ENCODE peak calls at places on chromosome X, in six cellular contexts. One of them, this sample, is unnamed.
A peak's percentile ranks its signal among the peaks of the same experiment; 100 is the strongest.

GRCh38 chrX:153766098-153766817 is 2.2 kb downstream of the PLXNB3 start:
- DNase-seq in lower lobe of right lung: peak; percentile 30
- DNase-seq in NT2/D1: peak; percentile 13
- DNase-seq in IMR-90: peak; percentile 71
- DNase-seq in right atrium auricular region: no peak
- DNase-seq in heart right ventricle: peak; percentile 11
- DNase-seq in this sample: peak; percentile 65

GRCh38 chrX:102765794-102766193 is 45.3 kb downstream of the GPRASP3 start:
- DNase-seq in heart right ventricle: no peak
- DNase-seq in NT2/D1: no peak
- DNase-seq in right atrium auricular region: no peak
- DNase-seq in IMR-90: peak; percentile 68
- DNase-seq in lower lobe of right lung: no peak
- DNase-seq in this sample: no peak

GRCh38 chrX:104668550-104668949 is 102.6 kb downstream of the IL1RAPL2 start:
- DNase-seq in lower lobe of right lung: no peak
- DNase-seq in right atrium auricular region: no peak
- DNase-seq in IMR-90: peak; percentile 1
- DNase-seq in heart right ventricle: no peak
- DNase-seq in NT2/D1: no peak
- DNase-seq in this sample: no peak

GRCh38 chrX:110175146-110175545 is 142.7 kb downstream of the AMMECR1 start:
- DNase-seq in lower lobe of right lung: no peak
- DNase-seq in NT2/D1: no peak
- DNase-seq in right atrium auricular region: no peak
- DNase-seq in IMR-90: no peak
- DNase-seq in heart right ventricle: no peak
- DNase-seq in this sample: peak; percentile 29

GRCh38 chrX:135543924-135544323 is 23.5 kb downstream of the INTS6L start:
- DNase-seq in IMR-90: no peak
- DNase-seq in lower lobe of right lung: no peak
- DNase-seq in heart right ventricle: no peak
- DNase-seq in right atrium auricular region: no peak
- DNase-seq in NT2/D1: no peak
- DNase-seq in this sample: peak; percentile 58

GRCh38 chrX:7614616-7615015 is 228.4 kb upstream of the VCX start:
- DNase-seq in heart right ventricle: no peak
- DNase-seq in lower lobe of right lung: no peak
- DNase-seq in NT2/D1: no peak
- DNase-seq in IMR-90: no peak
- DNase-seq in right atrium auricular region: no peak
- DNase-seq in this sample: no peak

GRCh38 chrX:17039826-17040225 is 93.4 kb downstream of the REPS2 start:
- DNase-seq in heart right ventricle: no peak
- DNase-seq in right atrium auricular region: no peak
- DNase-seq in lower lobe of right lung: no peak
- DNase-seq in NT2/D1: no peak
- DNase-seq in IMR-90: peak; percentile 18
- DNase-seq in this sample: no peak

GRCh38 chrX:9163153-9163790 is 129.3 kb upstream of the FAM9B start:
- DNase-seq in heart right ventricle: no peak
- DNase-seq in lower lobe of right lung: no peak
- DNase-seq in IMR-90: peak; percentile 55
- DNase-seq in right atrium auricular region: no peak
- DNase-seq in NT2/D1: no peak
- DNase-seq in this sample: no peak

GRCh38 chrX:102746134-102746584 is 25.6 kb downstream of the GPRASP3 start:
- DNase-seq in lower lobe of right lung: peak; percentile 54
- DNase-seq in NT2/D1: no peak
- DNase-seq in heart right ventricle: peak; percentile 52
- DNase-seq in right atrium auricular region: no peak
- DNase-seq in IMR-90: no peak
- DNase-seq in this sample: peak; percentile 74

GRCh38 chrX:97629597-97629985 is 745.9 kb downstream of the RPA4 start:
- DNase-seq in right atrium auricular region: no peak
- DNase-seq in heart right ventricle: no peak
- DNase-seq in NT2/D1: no peak
- DNase-seq in IMR-90: no peak
- DNase-seq in lower lobe of right lung: no peak
- DNase-seq in this sample: no peak

GRCh38 chrX:113728937-113729336 is 854.9 kb upstream of the HTR2C start:
- DNase-seq in right atrium auricular region: no peak
- DNase-seq in NT2/D1: no peak
- DNase-seq in IMR-90: no peak
- DNase-seq in lower lobe of right lung: no peak
- DNase-seq in heart right ventricle: no peak
- DNase-seq in this sample: no peak

GRCh38 chrX:41518127-41518840 is 71.1 kb downstream of the NYX start:
- DNase-seq in right atrium auricular region: no peak
- DNase-seq in heart right ventricle: no peak
- DNase-seq in lower lobe of right lung: no peak
- DNase-seq in IMR-90: no peak
- DNase-seq in NT2/D1: no peak
- DNase-seq in this sample: no peak

GRCh38 chrX:68918202-68918601 is 89.4 kb downstream of the EFNB1 start:
- DNase-seq in lower lobe of right lung: no peak
- DNase-seq in IMR-90: no peak
- DNase-seq in heart right ventricle: no peak
- DNase-seq in right atrium auricular region: no peak
- DNase-seq in NT2/D1: no peak
- DNase-seq in this sample: no peak

GRCh38 chrX:150196300-150196699 is 166.8 kb upstream of the MAMLD1 start:
- DNase-seq in NT2/D1: peak; percentile 56
- DNase-seq in lower lobe of right lung: no peak
- DNase-seq in IMR-90: no peak
- DNase-seq in right atrium auricular region: peak; percentile 34
- DNase-seq in heart right ventricle: no peak
- DNase-seq in this sample: peak; percentile 61

GRCh38 chrX:12972239-12972638 is 2.7 kb upstream of the TMSB4X start:
- DNase-seq in right atrium auricular region: no peak
- DNase-seq in lower lobe of right lung: no peak
- DNase-seq in NT2/D1: no peak
- DNase-seq in IMR-90: no peak
- DNase-seq in heart right ventricle: no peak
- DNase-seq in this sample: no peak

GRCh38 chrX:12972867-12973560 is 1.9 kb upstream of the TMSB4X start:
- DNase-seq in lower lobe of right lung: no peak
- DNase-seq in right atrium auricular region: no peak
- DNase-seq in heart right ventricle: no peak
- DNase-seq in IMR-90: no peak
- DNase-seq in NT2/D1: no peak
- DNase-seq in this sample: no peak

GRCh38 chrX:12974797-12975669 is at the start of gene TMSB4X:
- DNase-seq in NT2/D1: peak; percentile 66
- DNase-seq in right atrium auricular region: peak; percentile 89
- DNase-seq in heart right ventricle: peak; percentile 83
- DNase-seq in IMR-90: peak; percentile 74
- DNase-seq in lower lobe of right lung: peak; percentile 90
- DNase-seq in this sample: peak; percentile 96

GRCh38 chrX:12974217-12974796 is 603 bp upstream of the TMSB4X start:
- DNase-seq in lower lobe of right lung: peak; percentile 83
- DNase-seq in IMR-90: peak; percentile 54
- DNase-seq in heart right ventricle: peak; percentile 63
- DNase-seq in NT2/D1: no peak
- DNase-seq in right atrium auricular region: peak; percentile 83
- DNase-seq in this sample: peak; percentile 81

DNA sequence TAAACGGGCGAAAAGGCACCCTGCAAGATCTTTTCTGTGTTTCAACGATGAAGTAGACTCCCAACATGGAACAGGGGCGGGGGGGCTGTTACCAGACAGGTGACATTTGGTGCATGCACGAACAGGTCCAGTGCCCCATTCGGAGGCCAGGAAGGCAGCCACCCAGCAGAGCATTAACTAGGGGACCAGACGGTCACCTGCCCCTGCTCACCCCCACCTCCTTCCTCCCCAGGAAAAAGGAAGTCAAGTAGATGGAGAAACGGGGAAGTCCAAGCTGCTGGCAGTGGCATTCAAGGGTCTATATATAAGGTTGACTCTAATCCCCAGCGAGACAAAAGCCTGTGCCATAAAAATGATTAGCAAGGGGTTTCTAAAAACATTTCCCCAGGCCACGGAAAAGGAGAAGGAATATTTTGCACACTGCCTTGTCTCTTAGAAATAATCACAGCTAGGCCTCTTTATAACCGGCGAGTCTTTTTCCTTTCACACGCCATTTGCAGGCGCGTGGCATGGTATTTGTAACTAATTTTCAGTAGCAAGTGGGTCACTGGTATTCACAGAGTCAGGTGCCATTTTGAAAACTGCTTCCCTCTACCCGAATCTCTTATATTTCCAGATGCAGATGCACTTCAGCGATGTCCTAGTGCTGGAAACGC is 1.2 kb upstream of the TMSB4X start:
- DNase-seq in heart right ventricle: no peak
- DNase-seq in IMR-90: no peak
- DNase-seq in NT2/D1: no peak
- DNase-seq in right atrium auricular region: no peak
- DNase-seq in lower lobe of right lung: peak; percentile 58
- DNase-seq in this sample: peak; percentile 58
- H3K4me1 ChIP-seq in heart right ventricle: peaks cover 25% of the 10 kb centered on the region
- H3K4me1 ChIP-seq in IMR-90: peaks cover 2% of the 10 kb centered on the region
- H3K4me1 ChIP-seq in NT2/D1: no peaks in the 10 kb centered on the region
- H3K4me1 ChIP-seq in right atrium auricular region: no peaks in the 10 kb centered on the region
- H3K4me1 ChIP-seq in lower lobe of right lung: peaks cover 17% of the 10 kb centered on the region
- H3K4me1 ChIP-seq in this sample: no peaks in the 10 kb centered on the region

DNA sequence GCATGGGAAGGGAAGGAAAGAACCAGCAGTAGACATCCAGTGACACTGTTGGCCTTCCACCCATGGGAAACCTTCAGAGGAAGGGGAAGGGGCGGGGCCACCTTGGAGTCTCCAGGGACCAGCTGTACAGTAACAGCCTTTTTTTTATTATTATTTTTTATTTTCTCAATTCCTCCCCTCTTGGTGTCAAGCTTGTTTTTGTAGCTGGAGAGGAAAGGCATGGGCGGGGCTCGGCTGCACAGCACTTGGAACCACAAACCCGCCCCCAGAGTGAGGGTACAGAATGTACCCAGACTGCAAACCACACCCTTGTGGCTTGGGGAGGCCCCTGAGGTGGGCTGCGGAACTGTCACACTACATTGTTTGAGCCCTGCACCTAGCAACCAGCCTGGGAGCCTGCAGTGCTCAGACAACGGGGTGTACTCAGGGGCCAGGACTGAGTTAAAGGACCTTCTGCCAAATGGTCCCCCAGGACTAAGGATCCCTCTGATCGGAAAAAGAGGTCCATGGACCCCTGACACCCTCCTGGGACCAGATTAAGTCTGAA is 45.7 kb downstream of the PRPS1 start:
- DNase-seq in right atrium auricular region: peak; percentile 93
- DNase-seq in NT2/D1: no peak
- DNase-seq in lower lobe of right lung: peak; percentile 93
- DNase-seq in IMR-90: no peak
- DNase-seq in heart right ventricle: peak; percentile 80
- DNase-seq in this sample: peak; percentile 72
- H3K4me3 ChIP-seq in right atrium auricular region: no peak overlapping the region
- H3K4me3 ChIP-seq in NT2/D1: no peak overlapping the region
- H3K4me3 ChIP-seq in lower lobe of right lung: peak overlapping the region; percentile 55
- H3K4me3 ChIP-seq in IMR-90: no peak overlapping the region
- H3K4me3 ChIP-seq in heart right ventricle: peak overlapping the region; percentile 28
- H3K4me3 ChIP-seq in this sample: no peak overlapping the region

GRCh38 chrX:1743105-1743504 is 128.2 kb downstream of the ASMT start:
- DNase-seq in right atrium auricular region: no peak
- DNase-seq in heart right ventricle: no peak
- DNase-seq in IMR-90: no peak
- DNase-seq in lower lobe of right lung: no peak
- DNase-seq in NT2/D1: no peak
- DNase-seq in this sample: no peak
- H3K9me3 ChIP-seq in right atrium auricular region: peaks cover under 1% of the 10 kb centered on the region
- H3K9me3 ChIP-seq in heart right ventricle: no peaks in the 10 kb centered on the region
- H3K9me3 ChIP-seq in IMR-90: peaks cover 17% of the 10 kb centered on the region
- H3K9me3 ChIP-seq in lower lobe of right lung: no peaks in the 10 kb centered on the region
- H3K9me3 ChIP-seq in NT2/D1: peaks cover 30% of the 10 kb centered on the region
- H3K9me3 ChIP-seq in this sample: peaks cover 4% of the 10 kb centered on the region

DNA sequence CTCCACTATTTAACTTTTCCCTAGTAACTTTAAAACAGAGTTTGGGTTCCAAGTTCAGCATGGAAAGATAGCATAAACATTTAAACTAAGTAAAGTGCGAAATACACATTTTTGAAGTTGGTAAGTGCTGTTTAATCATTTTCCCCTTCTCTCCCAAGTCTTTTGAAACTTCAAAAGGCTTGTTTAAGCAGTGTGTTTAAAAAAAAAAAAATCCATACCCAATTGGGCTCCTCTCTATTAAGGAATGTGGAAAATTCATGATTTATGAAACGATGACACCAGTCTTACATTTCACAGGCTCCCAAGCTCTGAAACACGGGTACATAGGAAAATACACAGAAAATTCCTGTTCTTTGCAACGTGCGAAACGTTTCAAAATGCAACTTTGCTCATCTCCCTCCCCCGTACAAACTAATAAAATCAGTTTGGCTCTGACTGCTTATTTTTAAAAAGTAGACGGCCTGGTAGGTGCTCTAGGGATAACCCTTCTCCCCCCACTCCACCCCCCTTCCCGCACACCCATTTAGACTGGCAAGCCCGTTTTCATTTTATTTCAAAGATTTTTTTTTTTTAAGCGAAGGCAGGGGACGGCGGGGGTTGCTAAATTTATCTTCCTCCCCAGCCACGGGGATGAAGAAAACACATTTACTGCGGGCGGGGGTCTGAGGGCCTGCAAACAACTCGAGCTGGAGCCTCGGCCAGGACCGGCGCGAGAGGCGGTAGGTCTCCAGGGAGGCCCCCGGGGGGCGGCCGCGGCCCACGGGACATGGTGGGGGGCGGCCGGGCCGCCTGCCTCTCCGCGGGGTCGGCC is 789 bp upstream of the ZFX start:
- DNase-seq in IMR-90: peak; percentile 61
- DNase-seq in heart right ventricle: no peak
- DNase-seq in right atrium auricular region: no peak
- DNase-seq in NT2/D1: no peak
- DNase-seq in lower lobe of right lung: peak; percentile 49
- DNase-seq in this sample: no peak
- H3K4me1 ChIP-seq in IMR-90: peaks cover 8% of the 10 kb centered on the region
- H3K4me1 ChIP-seq in heart right ventricle: peaks cover 56% of the 10 kb centered on the region
- H3K4me1 ChIP-seq in right atrium auricular region: no peaks in the 10 kb centered on the region
- H3K4me1 ChIP-seq in NT2/D1: no peaks in the 10 kb centered on the region
- H3K4me1 ChIP-seq in lower lobe of right lung: peaks cover 37% of the 10 kb centered on the region
- H3K4me1 ChIP-seq in this sample: no peaks in the 10 kb centered on the region